ENCODE peak calls at places on chromosomes 3 and 15, in four cellular contexts. One of them, this sample, is unnamed.

GRCh38 chr15:26772588-26773484 is at the start of gene GABRB3:
- DNase-seq in mammary epithelial cell: no peak
- DNase-seq in IMR-90: no peak
- DNase-seq in Karpas-422: no peak
- DNase-seq in this sample: no peak

GRCh38 chr15:57422113-57422754 is 45.9 kb downstream of the CGNL1 start:
- DNase-seq in Karpas-422: no peak
- DNase-seq in IMR-90: no peak
- DNase-seq in mammary epithelial cell: no peak
- DNase-seq in this sample: no peak

GRCh38 chr15:74182131-74182530 is 8.6 kb downstream of the ISLR start:
- DNase-seq in mammary epithelial cell: no peak
- DNase-seq in Karpas-422: no peak
- DNase-seq in IMR-90: no peak
- DNase-seq in this sample: no peak

GRCh38 chr3:160754371-160754854 is 1.6 kb upstream of the PPM1L start:
- DNase-seq in Karpas-422: peak; percentile 57
- DNase-seq in IMR-90: peak; percentile 53
- DNase-seq in mammary epithelial cell: peak; percentile 47
- DNase-seq in this sample: peak; percentile 51

GRCh38 chr15:55742927-55743614 is at the start of gene PRTG:
- DNase-seq in Karpas-422: no peak
- DNase-seq in IMR-90: peak; percentile 69
- DNase-seq in mammary epithelial cell: peak; percentile 37
- DNase-seq in this sample: peak; percentile 24

GRCh38 chr3:149367021-149367840 is 10.2 kb downstream of the TM4SF1 start:
- DNase-seq in mammary epithelial cell: peak; percentile 99
- DNase-seq in IMR-90: peak; percentile 76
- DNase-seq in Karpas-422: no peak
- DNase-seq in this sample: peak; percentile 99

GRCh38 chr3:171862993-171863521 is 19.9 kb downstream of the TMEM212 start:
- DNase-seq in mammary epithelial cell: no peak
- DNase-seq in Karpas-422: no peak
- DNase-seq in IMR-90: peak; percentile 50
- DNase-seq in this sample: no peak

GRCh38 chr3:101950510-101950909 is 101.2 kb downstream of the NFKBIZ start:
- DNase-seq in mammary epithelial cell: peak; percentile 89
- DNase-seq in Karpas-422: no peak
- DNase-seq in IMR-90: peak; percentile 81
- DNase-seq in this sample: peak; percentile 75

GRCh38 chr15:85826756-85827515 is 32.2 kb upstream of the KLHL25 start:
- DNase-seq in mammary epithelial cell: peak; percentile 24
- DNase-seq in Karpas-422: no peak
- DNase-seq in IMR-90: peak; percentile 22
- DNase-seq in this sample: no peak

GRCh38 chr3:129560931-129561594 is 18.1 kb downstream of the H1-8 start:
- DNase-seq in Karpas-422: no peak
- DNase-seq in mammary epithelial cell: no peak
- DNase-seq in IMR-90: peak; percentile 76
- DNase-seq in this sample: no peak

GRCh38 chr3:133965033-133965570 is 64.6 kb downstream of the SLCO2A1 start:
- DNase-seq in Karpas-422: no peak
- DNase-seq in mammary epithelial cell: no peak
- DNase-seq in IMR-90: peak; percentile 31
- DNase-seq in this sample: no peak

GRCh38 chr3:5195605-5196004 is 8.1 kb downstream of the EDEM1 start:
- DNase-seq in mammary epithelial cell: peak; percentile 74
- DNase-seq in IMR-90: no peak
- DNase-seq in Karpas-422: no peak
- DNase-seq in this sample: peak; percentile 39

GRCh38 chr15:57943766-57944165 is 121.7 kb downstream of the ALDH1A2 start:
- DNase-seq in mammary epithelial cell: no peak
- DNase-seq in IMR-90: no peak
- DNase-seq in Karpas-422: no peak
- DNase-seq in this sample: no peak

GRCh38 chr3:39052613-39053012 is 797 bp downstream of the WDR48 start:
- DNase-seq in Karpas-422: no peak
- DNase-seq in mammary epithelial cell: no peak
- DNase-seq in IMR-90: no peak
- DNase-seq in this sample: peak; percentile 9

GRCh38 chr3:6601374-6601773 is 259.5 kb upstream of the GRM7 start:
- DNase-seq in Karpas-422: no peak
- DNase-seq in IMR-90: no peak
- DNase-seq in mammary epithelial cell: no peak
- DNase-seq in this sample: no peak

GRCh38 chr15:89299896-89300295 is 34.7 kb downstream of the POLG start:
- DNase-seq in mammary epithelial cell: no peak
- DNase-seq in Karpas-422: no peak
- DNase-seq in IMR-90: peak; percentile 64
- DNase-seq in this sample: peak; percentile 23

GRCh38 chr3:9301798-9302197 is 52.4 kb upstream of the SRGAP3 start:
- DNase-seq in IMR-90: no peak
- DNase-seq in Karpas-422: no peak
- DNase-seq in mammary epithelial cell: peak; percentile 89
- DNase-seq in this sample: peak; percentile 71

GRCh38 chr3:197117107-197117506 is 87.5 kb upstream of the MELTF start:
- DNase-seq in mammary epithelial cell: peak; percentile 72
- DNase-seq in Karpas-422: no peak
- DNase-seq in IMR-90: peak; percentile 17
- DNase-seq in this sample: peak; percentile 86

GRCh38 chr3:162134571-162134970 is 638.0 kb downstream of the OTOL1 start:
- DNase-seq in IMR-90: no peak
- DNase-seq in Karpas-422: no peak
- DNase-seq in mammary epithelial cell: no peak
- DNase-seq in this sample: no peak

GRCh38 chr3:17580901-17581300 is 161.5 kb downstream of the TBC1D5 start:
- DNase-seq in mammary epithelial cell: no peak
- DNase-seq in Karpas-422: no peak
- DNase-seq in IMR-90: no peak
- DNase-seq in this sample: no peak

GRCh38 chr15:64009241-64009640 is 37.0 kb downstream of the DAPK2 start:
- DNase-seq in IMR-90: no peak
- DNase-seq in mammary epithelial cell: peak; percentile 65
- DNase-seq in Karpas-422: no peak
- DNase-seq in this sample: no peak

GRCh38 chr3:158572766-158573060 is 1.7 kb downstream of the MLF1 start:
- DNase-seq in Karpas-422: no peak
- DNase-seq in mammary epithelial cell: no peak
- DNase-seq in IMR-90: no peak
- DNase-seq in this sample: no peak

GRCh38 chr3:124315215-124316033 is 323.5 kb upstream of the ROPN1 start:
- DNase-seq in IMR-90: peak; percentile 62
- DNase-seq in Karpas-422: no peak
- DNase-seq in mammary epithelial cell: peak; percentile 42
- DNase-seq in this sample: peak; percentile 85

GRCh38 chr3:99384596-99384995 is 253.8 kb upstream of the COL8A1 start:
- DNase-seq in IMR-90: peak; percentile 39
- DNase-seq in mammary epithelial cell: peak; percentile 8
- DNase-seq in Karpas-422: no peak
- DNase-seq in this sample: peak; percentile 36

GRCh38 chr15:74958320-74958907 is 1.8 kb upstream of the RPP25 start:
- DNase-seq in Karpas-422: no peak
- DNase-seq in mammary epithelial cell: no peak
- DNase-seq in IMR-90: no peak
- DNase-seq in this sample: peak; percentile 31

GRCh38 chr3:138947303-138948121 is 495 bp downstream of the FOXL2NB start:
- DNase-seq in Karpas-422: no peak
- DNase-seq in mammary epithelial cell: no peak
- DNase-seq in IMR-90: no peak
- DNase-seq in this sample: no peak
- H3K4me2 ChIP-seq in Karpas-422: no peak overlapping the region
- H3K4me2 ChIP-seq in mammary epithelial cell: peak overlapping the region; percentile 93
- H3K4me2 ChIP-seq in IMR-90: peak overlapping the region; percentile 80
- H3K4me2 ChIP-seq in this sample: no peak overlapping the region

GRCh38 chr3:16350953-16351318 is 85.9 kb downstream of the OXNAD1 start:
- DNase-seq in Karpas-422: no peak
- DNase-seq in IMR-90: peak; percentile 20
- DNase-seq in mammary epithelial cell: no peak
- DNase-seq in this sample: no peak

GRCh38 chr3:16355864-16356263 is 90.9 kb downstream of the OXNAD1 start:
- DNase-seq in Karpas-422: no peak
- DNase-seq in mammary epithelial cell: no peak
- DNase-seq in IMR-90: no peak
- DNase-seq in this sample: no peak

GRCh38 chr3:16352428-16352827 is 87.4 kb downstream of the OXNAD1 start:
- DNase-seq in mammary epithelial cell: no peak
- DNase-seq in Karpas-422: no peak
- DNase-seq in IMR-90: no peak
- DNase-seq in this sample: no peak

GRCh38 chr3:16357191-16357590 is 92.2 kb downstream of the OXNAD1 start:
- DNase-seq in IMR-90: peak; percentile 18
- DNase-seq in mammary epithelial cell: no peak
- DNase-seq in Karpas-422: no peak
- DNase-seq in this sample: no peak

GRCh38 chr3:16354291-16354690 is 89.3 kb downstream of the OXNAD1 start:
- DNase-seq in IMR-90: no peak
- DNase-seq in mammary epithelial cell: no peak
- DNase-seq in Karpas-422: no peak
- DNase-seq in this sample: no peak
- H2AFZ ChIP-seq in IMR-90: no peak overlapping the region
- H2AFZ ChIP-seq in mammary epithelial cell: no peak overlapping the region
- H2AFZ ChIP-seq in Karpas-422: no peak overlapping the region
- H2AFZ ChIP-seq in this sample: no peak overlapping the region

DNA sequence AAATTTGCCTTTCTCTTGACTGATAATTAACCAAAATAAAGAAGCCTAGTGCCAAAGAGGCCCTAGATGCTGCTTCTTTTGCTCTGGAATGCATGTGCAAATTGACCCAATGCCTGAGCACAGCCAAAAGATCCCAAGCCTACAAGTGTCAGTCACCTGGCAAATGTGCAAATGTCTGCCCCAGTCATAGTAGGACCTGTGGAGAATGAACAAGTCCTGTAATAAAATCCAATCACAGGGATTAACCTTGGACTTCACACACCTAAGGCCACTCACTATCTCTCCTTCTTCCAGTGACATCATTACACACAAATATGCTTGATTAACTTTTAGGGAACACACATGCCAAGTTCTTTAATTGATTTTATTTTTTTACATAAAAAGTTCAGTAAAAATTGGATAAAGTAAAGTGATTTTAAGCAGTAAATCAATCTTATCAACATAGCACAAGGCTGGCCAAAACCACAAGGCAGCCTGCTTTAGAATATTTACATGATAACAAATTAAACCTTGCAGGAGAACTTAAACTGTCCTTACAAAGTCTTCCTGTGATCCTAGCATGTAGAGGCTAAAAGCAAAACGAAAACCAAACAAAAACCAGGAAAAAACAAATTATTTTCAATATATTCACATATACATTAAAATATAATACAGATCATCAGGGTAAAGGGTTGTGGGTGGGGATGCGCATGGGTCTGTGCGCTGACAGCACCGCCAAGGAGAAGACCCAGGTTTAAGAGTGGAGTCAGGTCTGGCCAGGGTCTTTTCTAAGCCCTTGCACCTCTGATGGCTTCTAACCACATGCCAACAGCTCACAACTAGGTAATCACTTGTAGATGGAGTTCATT is 36.8 kb downstream of the NBEAL2 start:
- DNase-seq in Karpas-422: no peak
- DNase-seq in mammary epithelial cell: no peak
- DNase-seq in IMR-90: peak; percentile 11
- DNase-seq in this sample: no peak
- H3K4me2 ChIP-seq in Karpas-422: peak overlapping the region; percentile 48
- H3K4me2 ChIP-seq in mammary epithelial cell: no peak overlapping the region
- H3K4me2 ChIP-seq in IMR-90: peak overlapping the region; percentile 47
- H3K4me2 ChIP-seq in this sample: no peak overlapping the region

DNA sequence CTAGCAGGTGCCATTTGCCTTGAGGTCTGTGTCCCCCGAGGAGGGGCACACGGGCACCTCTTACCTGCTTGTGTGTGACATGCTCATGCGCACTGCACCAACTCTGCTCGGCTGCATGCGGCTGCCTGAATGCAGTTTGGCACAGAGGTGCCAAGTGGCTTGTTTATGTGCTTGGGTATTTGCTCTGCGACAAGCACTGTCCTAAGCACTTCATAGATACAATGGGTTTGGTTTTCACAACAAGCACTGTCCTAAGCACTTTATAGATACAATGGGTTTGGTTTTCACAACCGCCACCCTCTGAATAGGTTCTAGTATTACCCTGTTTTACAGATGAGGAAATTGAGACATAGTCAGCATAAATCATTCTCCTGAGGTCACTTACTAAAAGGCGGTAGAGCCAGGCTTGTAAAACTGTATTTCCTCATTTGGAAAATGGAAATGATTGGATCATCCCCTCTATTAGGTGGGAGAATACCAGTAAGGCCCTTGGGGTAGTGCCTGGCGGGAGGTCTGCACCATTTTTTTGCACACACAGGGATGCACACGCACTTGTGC is 487 bp downstream of the ITIH4 start:
- DNase-seq in mammary epithelial cell: no peak
- DNase-seq in IMR-90: no peak
- DNase-seq in Karpas-422: no peak
- DNase-seq in this sample: peak; percentile 17
- H2AFZ ChIP-seq in mammary epithelial cell: no peak overlapping the region
- H2AFZ ChIP-seq in IMR-90: no peak overlapping the region
- H2AFZ ChIP-seq in Karpas-422: no peak overlapping the region
- H2AFZ ChIP-seq in this sample: no peak overlapping the region

DNA sequence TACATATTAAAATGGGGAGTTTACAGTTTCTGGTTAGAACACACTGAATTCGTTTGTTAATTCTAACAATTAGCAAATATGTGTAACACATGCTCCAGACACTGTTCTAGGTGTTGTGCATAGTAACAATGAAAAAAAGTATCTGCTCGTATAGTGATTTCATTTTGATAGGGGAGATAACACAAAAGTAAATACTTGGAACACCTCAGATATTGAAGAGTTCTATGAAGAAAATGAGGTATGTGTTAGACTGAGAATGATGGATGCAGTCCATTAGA is 6.8 kb upstream of the TMF1 start:
- DNase-seq in Karpas-422: no peak
- DNase-seq in IMR-90: no peak
- DNase-seq in mammary epithelial cell: no peak
- DNase-seq in this sample: no peak
- H3K4me2 ChIP-seq in Karpas-422: no peak overlapping the region
- H3K4me2 ChIP-seq in IMR-90: no peak overlapping the region
- H3K4me2 ChIP-seq in mammary epithelial cell: no peak overlapping the region
- H3K4me2 ChIP-seq in this sample: no peak overlapping the region